ENCODE peak calls at places on chromosomes 5 and 9, in seven cellular contexts. F, I, D, T, O, B and S are unnamed samples.

GRCh38 chr9:87673446-87674109 is 52.3 kb upstream of the CTSL start:
- DNase-seq in F (no peak), I (no peak), D (no peak), T (no peak), O (no peak), B (no peak), S (no peak)

GRCh38 chr9:127762111-127762676 is 16.3 kb downstream of the SH2D3C start:
- DNase-seq in F (no peak), I (no peak), D (no peak), T (no peak), O (no peak), B (no peak), S (no peak)

GRCh38 chr5:17928571-17928970 is 294.3 kb downstream of the TAF11L14 start:
- DNase-seq in F (peak; percentile 29), I (peak; percentile 7), D (no peak), T (no peak), O (no peak), B (no peak), S (no peak)

GRCh38 chr5:151483647-151484046 is 36.2 kb downstream of the SLC36A1 start:
- DNase-seq in F (no peak), I (no peak), D (no peak), T (no peak), O (no peak), B (no peak), S (no peak)

GRCh38 chr9:98502976-98503325 is 205.8 kb downstream of the GABBR2 start:
- DNase-seq in F (no peak), I (peak; percentile 75), D (peak; percentile 67), T (no peak), O (no peak), B (no peak), S (no peak)

GRCh38 chr5:95163079-95163478 is 121.8 kb downstream of the MCTP1 start:
- DNase-seq in F (no peak), I (no peak), D (no peak), T (no peak), O (no peak), B (no peak), S (no peak)

GRCh38 chr5:1419476-1420210 is 25.6 kb downstream of the SLC6A3 start:
- DNase-seq in F (no peak), I (no peak), D (no peak), T (no peak), O (no peak), B (no peak), S (no peak)

GRCh38 chr5:113397046-113397445 is 37.7 kb downstream of the TSSK1B start:
- DNase-seq in F (no peak), I (no peak), D (peak; percentile 38), T (no peak), O (no peak), B (no peak), S (no peak)

GRCh38 chr9:30172206-30172605 is 2212.2 kb upstream of the ACO1 start:
- DNase-seq in F (no peak), I (peak; percentile 1), D (no peak), T (no peak), O (no peak), B (no peak), S (no peak)

GRCh38 chr9:125493384-125493783 is 213.6 kb downstream of the MAPKAP1 start:
- DNase-seq in F (peak; percentile 16), I (no peak), D (no peak), T (no peak), O (no peak), B (no peak), S (no peak)

GRCh38 chr9:14214065-14214684 is 99.8 kb downstream of the NFIB start:
- DNase-seq in F (no peak), I (no peak), D (no peak), T (no peak), O (no peak), B (no peak), S (no peak)

GRCh38 chr9:131734165-131734610 is 5.7 kb downstream of the RAPGEF1 start:
- DNase-seq in F (peak; percentile 41), I (peak; percentile 38), D (no peak), T (peak; percentile 46), O (peak; percentile 59), B (no peak), S (no peak)

GRCh38 chr9:81560851-81561732 is 128.3 kb downstream of the TLE1 start:
- DNase-seq in F (no peak), I (peak; percentile 35), D (no peak), T (no peak), O (no peak), B (no peak), S (no peak)

GRCh38 chr5:17992296-17992695 is 358.0 kb downstream of the TAF11L14 start:
- DNase-seq in F (no peak), I (no peak), D (no peak), T (no peak), O (no peak), B (no peak), S (no peak)